ENCODE peak calls at places on chromosomes 11 and 22, in six cellular contexts. F is CD4-positive, CD25-positive, alpha-beta regulatory T cell; H is HCEC 1CT; L is NCI-H1417; C is RCC 7860; V is A549. J is an unnamed sample.

GRCh38 chr11:64933935-64934693 is 1.6 kb downstream of the GPHA2 start:
- DNase-seq in C (no peak), H (no peak), V (no peak), F (no peak), L (no peak), J (no peak)

GRCh38 chr11:117528061-117528780 is 200.6 kb downstream of the CEP164 start:
- DNase-seq in V (no peak), C (no peak), H (no peak), F (no peak), L (peak), J (no peak)

GRCh38 chr11:57675176-57675941 is 7.4 kb downstream of the ZDHHC5 start:
- DNase-seq in F (no peak), H (no peak), L (no peak), V (no peak), C (no peak), J (no peak)

GRCh38 chr22:38959574-38959973 is 2.2 kb downstream of the APOBEC3A start:
- DNase-seq in V (no peak), F (no peak), L (no peak), C (no peak), H (no peak), J (no peak)

GRCh38 chr11:66119348-66120133 is 49.5 kb downstream of the PACS1 start:
- DNase-seq in H (peak), F (no peak), C (peak), L (no peak), V (peak), J (no peak)

GRCh38 chr11:101477926-101478325 is 105.9 kb downstream of the TRPC6 start:
- DNase-seq in V (no peak), L (no peak), C (no peak), F (no peak), H (no peak), J (no peak)

GRCh38 chr11:36508743-36509142 is 1.3 kb downstream of the TRAF6 start:
- DNase-seq in H (no peak), V (no peak), L (no peak), C (no peak), F (no peak), J (no peak)

GRCh38 chr22:49540084-49540483 is 287.6 kb downstream of the BRD1 start:
- DNase-seq in F (no peak), L (no peak), H (no peak), C (no peak), V (no peak), J (no peak)

GRCh38 chr22:38114484-38115398 is 4.3 kb upstream of the BAIAP2L2 start:
- DNase-seq in L (peak), C (peak), V (peak), H (peak), F (peak), J (peak)

GRCh38 chr11:8604078-8604723 is 10.2 kb upstream of the STK33 start:
- DNase-seq in H (peak), L (no peak), C (peak), V (peak), F (no peak), J (peak)

GRCh38 chr22:50603511-50604255 is 3.1 kb downstream of the MAPK8IP2 start:
- DNase-seq in V (no peak), F (no peak), C (no peak), H (no peak), L (no peak), J (peak)

GRCh38 chr11:118928870-118929495 is 3.3 kb upstream of the BCL9L start:
- DNase-seq in L (peak), H (peak), F (no peak), C (no peak), V (peak), J (no peak)

GRCh38 chr11:35146074-35146521 is 7.1 kb downstream of the CD44 start:
- DNase-seq in F (peak), C (no peak), H (no peak), V (no peak), L (no peak), J (no peak)

GRCh38 chr11:76237914-76238313 is 31.6 kb upstream of the WNT11 start:
- DNase-seq in L (no peak), C (no peak), H (peak), F (no peak), V (peak), J (no peak)

GRCh38 chr11:96551136-96551535 is 161.3 kb downstream of the JRKL start:
- DNase-seq in F (no peak), V (no peak), H (no peak), C (no peak), L (no peak), J (no peak)

GRCh38 chr22:27175444-27175843 is 518.1 kb downstream of the MIAT start:
- DNase-seq in C (no peak), L (no peak), H (no peak), F (no peak), V (no peak), J (no peak)

GRCh38 chr11:116397556-116398167 is 375.1 kb downstream of the BUD13 start:
- DNase-seq in C (no peak), V (no peak), H (no peak), L (no peak), F (no peak), J (no peak)

GRCh38 chr11:61011239-61011870 is 39.9 kb downstream of the CD6 start:
- DNase-seq in C (no peak), F (no peak), V (no peak), L (no peak), H (no peak), J (no peak)

GRCh38 chr11:131464481-131464880 is 94.1 kb downstream of the NTM start:
- DNase-seq in C (no peak), L (no peak), H (no peak), V (no peak), F (no peak), J (no peak)

GRCh38 chr11:1402355-1402754 is 12.6 kb downstream of the BRSK2 start:
- DNase-seq in L (no peak), V (no peak), H (no peak), C (no peak), F (no peak), J (no peak)

GRCh38 chr22:19875531-19876313 is 21.0 kb upstream of the GNB1L start:
- DNase-seq in C (no peak), H (no peak), V (no peak), F (no peak), L (no peak), J (no peak)

GRCh38 chr11:79018371-79018849 is 422.4 kb downstream of the TENM4 start:
- DNase-seq in H (no peak), C (peak), F (no peak), L (no peak), V (no peak), J (no peak)